ENCODE peak calls at places on chromosomes 7 and 10, in eight cellular contexts. J is astrocyte; N is AG20443; E is activated CD8-positive, alpha-beta T cell treated with anti-CD3 and anti-CD28 coated beads, Interleukin-2, amount 10 ng/mL, durations not matched to agents 7 days and 5 days; G is CD8-positive, alpha-beta memory T cell; S is RPMI7951; C is WERI-Rb-1; Z is type B pancreatic cell. X is an unnamed sample.
A peak's percentile ranks its signal among the peaks of the same experiment; 100 is the strongest.

GRCh38 chr7:2109251-2109935 is 123.4 kb downstream of the MAD1L1 start:
- DNase-seq in J (no peak), Z (no peak), G (no peak), C (no peak), E (no peak), S (no peak), N (no peak), X (peak; percentile 40)

GRCh38 chr10:30991647-30992011 is 40.0 kb downstream of the ZNF438 start:
- DNase-seq in N (no peak), G (no peak), E (no peak), C (no peak), J (no peak), Z (no peak), S (no peak), X (no peak)

GRCh38 chr10:15748137-15748536 is 28.4 kb upstream of the ITGA8 start:
- DNase-seq in Z (no peak), S (peak; percentile 12), G (no peak), J (no peak), N (peak; percentile 47), E (no peak), C (no peak), X (no peak)

GRCh38 chr7:42878303-42878702 is 33.6 kb downstream of the C7orf25 start:
- DNase-seq in E (no peak), G (no peak), N (no peak), Z (no peak), J (no peak), S (no peak), C (no peak), X (no peak)

GRCh38 chr10:103845983-103846382 is 9.4 kb downstream of the SH3PXD2A start:
- DNase-seq in C (no peak), J (no peak), S (no peak), Z (no peak), E (peak; percentile 62), G (no peak), N (no peak), X (no peak)

GRCh38 chr10:55813451-55814170 is 547.4 kb downstream of the ZWINT start:
- DNase-seq in C (no peak), S (no peak), Z (no peak), G (no peak), J (no peak), E (no peak), N (no peak), X (no peak)

GRCh38 chr7:139827042-139827441 is 2.0 kb upstream of the TBXAS1 start:
- DNase-seq in Z (no peak), S (no peak), N (no peak), C (peak; percentile 23), G (no peak), E (peak; percentile 32), J (no peak), X (no peak)

GRCh38 chr7:116834815-116835533 is 27.4 kb upstream of the CAPZA2 start:
- DNase-seq in J (peak; percentile 48), E (no peak), Z (no peak), C (no peak), N (peak; percentile 54), S (peak; percentile 39), G (no peak), X (peak; percentile 50)